ENCODE peak calls at places on chromosome 14, in six cellular contexts. One of them, this sample, is unnamed.

GRCh38 chr14:57378661-57379060 is 11.7 kb upstream of the NAA30 start:
- DNase-seq in IMR-90: peak; percentile 14
- DNase-seq in H1: no peak
- DNase-seq in neuronal stem cell: no peak
- DNase-seq in trophoblast cell: no peak
- DNase-seq in H9: no peak
- DNase-seq in this sample: no peak

GRCh38 chr14:99518441-99519346 is 37.5 kb downstream of the CCNK start:
- DNase-seq in IMR-90: peak; percentile 32
- DNase-seq in H1: peak; percentile 97
- DNase-seq in neuronal stem cell: peak; percentile 65
- DNase-seq in trophoblast cell: peak; percentile 45
- DNase-seq in H9: peak; percentile 83
- DNase-seq in this sample: peak; percentile 64

GRCh38 chr14:98160901-98161300 is 1111.1 kb downstream of the BCL11B start:
- DNase-seq in IMR-90: no peak
- DNase-seq in H1: no peak
- DNase-seq in neuronal stem cell: no peak
- DNase-seq in trophoblast cell: no peak
- DNase-seq in H9: no peak
- DNase-seq in this sample: no peak

GRCh38 chr14:51219473-51220448 is 20.3 kb upstream of the TMX1 start:
- DNase-seq in IMR-90: peak; percentile 54
- DNase-seq in H1: no peak
- DNase-seq in neuronal stem cell: no peak
- DNase-seq in trophoblast cell: no peak
- DNase-seq in H9: no peak
- DNase-seq in this sample: peak; percentile 35

GRCh38 chr14:29005647-29006046 is 239.1 kb downstream of the FOXG1 start:
- DNase-seq in IMR-90: no peak
- DNase-seq in H1: no peak
- DNase-seq in neuronal stem cell: no peak
- DNase-seq in trophoblast cell: no peak
- DNase-seq in H9: no peak
- DNase-seq in this sample: no peak

GRCh38 chr14:73717998-73718741 is 4.0 kb upstream of the PNMA1 start:
- DNase-seq in IMR-90: peak; percentile 76
- DNase-seq in H1: peak; percentile 69
- DNase-seq in neuronal stem cell: no peak
- DNase-seq in trophoblast cell: no peak
- DNase-seq in H9: peak; percentile 70
- DNase-seq in this sample: no peak

GRCh38 chr14:51547260-51547659 is 104.5 kb upstream of the FRMD6 start:
- DNase-seq in IMR-90: peak; percentile 100
- DNase-seq in H1: no peak
- DNase-seq in neuronal stem cell: no peak
- DNase-seq in trophoblast cell: peak; percentile 69
- DNase-seq in H9: no peak
- DNase-seq in this sample: peak; percentile 99

GRCh38 chr14:83827383-83827782 is 1702.6 kb upstream of the FLRT2 start:
- DNase-seq in IMR-90: peak; percentile 11
- DNase-seq in H1: no peak
- DNase-seq in neuronal stem cell: no peak
- DNase-seq in trophoblast cell: no peak
- DNase-seq in H9: no peak
- DNase-seq in this sample: no peak

GRCh38 chr14:23068792-23069412 is 11.6 kb upstream of the CDH24 start:
- DNase-seq in IMR-90: peak; percentile 93
- DNase-seq in H1: peak; percentile 85
- DNase-seq in neuronal stem cell: peak; percentile 89
- DNase-seq in trophoblast cell: peak; percentile 92
- DNase-seq in H9: peak; percentile 91
- DNase-seq in this sample: peak; percentile 95

GRCh38 chr14:80567905-80568512 is 356.7 kb upstream of the DIO2 start:
- DNase-seq in IMR-90: peak; percentile 68
- DNase-seq in H1: no peak
- DNase-seq in neuronal stem cell: no peak
- DNase-seq in trophoblast cell: peak; percentile 91
- DNase-seq in H9: no peak
- DNase-seq in this sample: peak; percentile 29

GRCh38 chr14:55638665-55639064 is 58.7 kb downstream of the KTN1 start:
- DNase-seq in IMR-90: no peak
- DNase-seq in H1: no peak
- DNase-seq in neuronal stem cell: no peak
- DNase-seq in trophoblast cell: no peak
- DNase-seq in H9: no peak
- DNase-seq in this sample: no peak

GRCh38 chr14:75254901-75255300 is 23.7 kb upstream of the FOS start:
- DNase-seq in IMR-90: no peak
- DNase-seq in H1: no peak
- DNase-seq in neuronal stem cell: no peak
- DNase-seq in trophoblast cell: peak; percentile 93
- DNase-seq in H9: peak; percentile 55
- DNase-seq in this sample: no peak

GRCh38 chr14:35287481-35288013 is 4.6 kb upstream of the PSMA6 start:
- DNase-seq in IMR-90: no peak
- DNase-seq in H1: no peak
- DNase-seq in neuronal stem cell: no peak
- DNase-seq in trophoblast cell: peak; percentile 48
- DNase-seq in H9: no peak
- DNase-seq in this sample: no peak

GRCh38 chr14:29215853-29216252 is 449.3 kb downstream of the FOXG1 start:
- DNase-seq in IMR-90: no peak
- DNase-seq in H1: no peak
- DNase-seq in neuronal stem cell: no peak
- DNase-seq in trophoblast cell: no peak
- DNase-seq in H9: no peak
- DNase-seq in this sample: no peak

GRCh38 chr14:85564841-85565527 is 35.0 kb downstream of the FLRT2 start:
- DNase-seq in IMR-90: peak; percentile 41
- DNase-seq in H1: no peak
- DNase-seq in neuronal stem cell: no peak
- DNase-seq in trophoblast cell: no peak
- DNase-seq in H9: no peak
- DNase-seq in this sample: no peak

GRCh38 chr14:56659964-56660551 is 80.5 kb downstream of the TMEM260 start:
- DNase-seq in IMR-90: peak; percentile 62
- DNase-seq in H1: no peak
- DNase-seq in neuronal stem cell: peak; percentile 37
- DNase-seq in trophoblast cell: peak; percentile 14
- DNase-seq in H9: no peak
- DNase-seq in this sample: peak; percentile 57

GRCh38 chr14:60346706-60347105 is 97.7 kb downstream of the PPM1A start:
- DNase-seq in IMR-90: peak; percentile 4
- DNase-seq in H1: no peak
- DNase-seq in neuronal stem cell: no peak
- DNase-seq in trophoblast cell: no peak
- DNase-seq in H9: no peak
- DNase-seq in this sample: no peak

GRCh38 chr14:99673328-99674063 is 10.6 kb upstream of the CYP46A1 start:
- DNase-seq in IMR-90: no peak
- DNase-seq in H1: no peak
- DNase-seq in neuronal stem cell: no peak
- DNase-seq in trophoblast cell: no peak
- DNase-seq in H9: no peak
- DNase-seq in this sample: no peak

GRCh38 chr14:76716285-76716684 is 45.0 kb upstream of the VASH1 start:
- DNase-seq in IMR-90: no peak
- DNase-seq in H1: no peak
- DNase-seq in neuronal stem cell: no peak
- DNase-seq in trophoblast cell: no peak
- DNase-seq in H9: no peak
- DNase-seq in this sample: no peak

GRCh38 chr14:61461808-61462275 is 140.5 kb downstream of the PRKCH start:
- DNase-seq in IMR-90: peak; percentile 77
- DNase-seq in H1: peak; percentile 43
- DNase-seq in neuronal stem cell: peak; percentile 65
- DNase-seq in trophoblast cell: peak; percentile 54
- DNase-seq in H9: no peak
- DNase-seq in this sample: peak; percentile 80

GRCh38 chr14:76810953-76811400 is 1.7 kb downstream of the ANGEL1 start:
- DNase-seq in IMR-90: peak; percentile 34
- DNase-seq in H1: no peak
- DNase-seq in neuronal stem cell: no peak
- DNase-seq in trophoblast cell: peak; percentile 53
- DNase-seq in H9: no peak
- DNase-seq in this sample: peak; percentile 71

GRCh38 chr14:21302013-21302857 is 22.4 kb downstream of the RPGRIP1 start:
- DNase-seq in IMR-90: no peak
- DNase-seq in H1: no peak
- DNase-seq in neuronal stem cell: no peak
- DNase-seq in trophoblast cell: no peak
- DNase-seq in H9: no peak
- DNase-seq in this sample: no peak

DNA sequence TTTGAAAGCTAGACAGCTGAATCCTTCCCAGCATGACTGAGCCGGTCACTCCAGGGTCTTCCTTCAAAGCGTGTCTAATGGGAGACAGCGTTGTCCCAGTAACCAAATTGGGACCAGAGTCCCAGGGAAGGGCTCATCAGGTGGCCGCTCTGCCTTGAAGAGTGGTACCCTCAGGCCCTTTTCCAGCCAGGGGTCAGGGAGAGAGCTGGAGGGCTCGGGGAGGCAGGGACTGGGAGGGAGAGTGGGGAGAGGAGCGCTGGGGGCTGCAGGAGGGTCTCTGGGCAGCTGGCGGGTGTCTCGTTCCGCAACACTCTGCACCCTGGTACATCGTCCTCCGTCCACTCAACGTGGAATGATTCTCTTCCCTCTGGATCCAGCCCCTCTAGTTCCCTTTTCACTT is 1.6 kb upstream of the RTL1 start:
- DNase-seq in IMR-90: no peak
- DNase-seq in H1: peak; percentile 44
- DNase-seq in neuronal stem cell: no peak
- DNase-seq in trophoblast cell: no peak
- DNase-seq in H9: no peak
- DNase-seq in this sample: no peak
- H2BK120ac ChIP-seq in IMR-90: no peak overlapping the region
- H2BK120ac ChIP-seq in H1: no peak overlapping the region
- H2BK120ac ChIP-seq in neuronal stem cell: no peak overlapping the region
- H2BK120ac ChIP-seq in trophoblast cell: no peak overlapping the region
- H2BK120ac ChIP-seq in H9: no peak overlapping the region
- H2BK120ac ChIP-seq in this sample: no peak overlapping the region

DNA sequence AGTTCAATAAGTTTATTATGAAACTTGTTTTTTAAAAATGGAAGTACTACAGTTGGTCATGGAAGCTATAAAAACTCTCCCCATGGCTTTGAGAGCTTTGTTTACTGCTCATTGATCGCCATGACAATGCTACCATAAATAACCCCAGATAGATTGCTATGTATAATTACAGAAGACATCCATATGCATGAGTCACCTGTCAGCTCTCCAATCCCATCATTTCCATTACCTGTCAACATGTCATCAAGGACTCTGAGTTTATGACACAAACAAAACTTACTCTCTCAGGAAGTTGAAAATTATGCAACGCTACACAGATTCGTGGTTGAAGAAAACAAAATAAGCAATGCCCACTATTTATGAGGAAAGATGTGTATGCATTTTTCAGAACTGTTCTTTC is 144.4 kb downstream of the SEC23A start:
- DNase-seq in IMR-90: no peak
- DNase-seq in H1: no peak
- DNase-seq in neuronal stem cell: no peak
- DNase-seq in trophoblast cell: no peak
- DNase-seq in H9: no peak
- DNase-seq in this sample: peak; percentile 53
- H3K14ac ChIP-seq in IMR-90: no peak overlapping the region
- H3K14ac ChIP-seq in H1: no peak overlapping the region
- H3K14ac ChIP-seq in neuronal stem cell: no peak overlapping the region
- H3K14ac ChIP-seq in trophoblast cell: no peak overlapping the region
- H3K14ac ChIP-seq in H9: no peak overlapping the region
- H3K14ac ChIP-seq in this sample: no peak overlapping the region

DNA sequence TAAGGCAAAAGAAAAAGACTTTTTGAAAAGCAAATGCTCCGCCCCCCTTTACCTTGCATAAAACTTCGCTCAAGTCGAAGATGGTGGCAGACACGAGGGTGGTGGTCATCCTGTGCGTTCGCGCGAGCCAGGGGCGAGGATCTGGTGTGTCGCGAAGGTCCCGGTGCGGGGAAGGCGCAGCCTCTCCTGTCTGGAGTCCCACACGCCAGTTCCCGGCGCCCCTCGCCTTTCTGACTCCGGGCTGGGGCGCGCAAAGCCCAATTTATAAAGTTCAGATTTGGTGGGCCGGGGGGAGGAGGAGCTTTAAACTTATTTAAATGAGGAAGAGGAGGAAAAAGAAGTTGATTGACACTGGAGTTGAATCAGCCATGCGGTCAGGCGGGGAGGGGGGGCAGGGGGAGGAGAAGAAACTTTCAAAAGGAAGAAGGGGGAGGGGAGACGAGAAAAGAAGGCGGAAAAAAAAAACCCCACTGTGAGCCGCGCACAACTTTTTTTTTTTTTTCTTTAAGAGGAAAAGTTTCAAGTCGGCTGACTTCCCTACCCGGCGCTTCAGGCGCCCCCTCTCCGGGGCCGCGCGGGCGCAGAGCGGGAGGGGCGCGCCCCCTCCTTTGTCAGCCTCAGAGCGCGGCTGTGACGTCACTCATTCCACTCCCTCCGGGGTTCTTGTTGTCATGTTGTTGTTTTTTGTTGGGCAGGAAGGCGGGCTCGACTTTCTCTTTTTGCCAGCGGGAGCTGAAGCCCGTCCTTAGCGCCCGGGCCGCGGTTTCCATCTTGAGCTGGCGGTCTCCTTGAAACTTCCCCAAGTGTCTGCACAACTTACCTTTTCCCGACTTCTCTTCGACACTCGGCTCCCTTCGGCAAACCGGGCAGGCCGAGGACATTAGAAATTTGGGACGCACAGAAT is at the start of gene ZFP36L1:
- DNase-seq in IMR-90: peak; percentile 95
- DNase-seq in H1: peak; percentile 90
- DNase-seq in neuronal stem cell: peak; percentile 98
- DNase-seq in trophoblast cell: peak; percentile 98
- DNase-seq in H9: peak; percentile 95
- DNase-seq in this sample: peak; percentile 99
- H2BK120ac ChIP-seq in IMR-90: peak within 1 kb of the TSS; percentile 93
- H2BK120ac ChIP-seq in H1: peak within 1 kb of the TSS; percentile 34
- H2BK120ac ChIP-seq in neuronal stem cell: peak within 1 kb of the TSS; percentile 73
- H2BK120ac ChIP-seq in trophoblast cell: peak within 1 kb of the TSS; percentile 87
- H2BK120ac ChIP-seq in H9: peak within 1 kb of the TSS; percentile 93
- H2BK120ac ChIP-seq in this sample: peak within 1 kb of the TSS; percentile 97

GRCh38 chr14:89037065-89037464 is 212.6 kb downstream of the TTC8 start:
- DNase-seq in IMR-90: no peak
- DNase-seq in H1: no peak
- DNase-seq in neuronal stem cell: no peak
- DNase-seq in trophoblast cell: no peak
- DNase-seq in H9: no peak
- DNase-seq in this sample: no peak

GRCh38 chr14:89040080-89040437 is 215.6 kb downstream of the TTC8 start:
- DNase-seq in IMR-90: no peak
- DNase-seq in H1: no peak
- DNase-seq in neuronal stem cell: no peak
- DNase-seq in trophoblast cell: no peak
- DNase-seq in H9: no peak
- DNase-seq in this sample: no peak

GRCh38 chr14:89042021-89042420 is 217.6 kb downstream of the TTC8 start:
- DNase-seq in IMR-90: no peak
- DNase-seq in H1: no peak
- DNase-seq in neuronal stem cell: no peak
- DNase-seq in trophoblast cell: no peak
- DNase-seq in H9: no peak
- DNase-seq in this sample: no peak

GRCh38 chr14:89041245-89041585 is 216.8 kb downstream of the TTC8 start:
- DNase-seq in IMR-90: no peak
- DNase-seq in H1: no peak
- DNase-seq in neuronal stem cell: no peak
- DNase-seq in trophoblast cell: peak; percentile 30
- DNase-seq in H9: no peak
- DNase-seq in this sample: no peak

GRCh38 chr14:89040438-89041244 is 216.2 kb downstream of the TTC8 start:
- DNase-seq in IMR-90: peak; percentile 86
- DNase-seq in H1: peak; percentile 99
- DNase-seq in neuronal stem cell: peak; percentile 78
- DNase-seq in trophoblast cell: peak; percentile 83
- DNase-seq in H9: peak; percentile 90
- DNase-seq in this sample: peak; percentile 85
- H3K14ac ChIP-seq in IMR-90: peak overlapping the region; percentile 57
- H3K14ac ChIP-seq in H1: no peak overlapping the region
- H3K14ac ChIP-seq in neuronal stem cell: peak overlapping the region; percentile 47
- H3K14ac ChIP-seq in trophoblast cell: peak overlapping the region; percentile 87
- H3K14ac ChIP-seq in H9: peak overlapping the region; percentile 90
- H3K14ac ChIP-seq in this sample: no peak overlapping the region

This sample was measured in mesenchymal stem cell.